ENCODE peak calls at places on chromosomes 6 and 20, in nine cellular contexts. X is neural crest cell, E is heart right ventricle, Q is DND-41, V is cardiac fibroblast, M is ovary, D is fibroblast of lung, C is AG04450, A is body of pancreas. Y is an unnamed sample.

GRCh38 chr6:61606500-61606899 is 679.5 kb downstream of the KHDRBS2 start:
- DNase-seq in E (no peak), M (no peak), Q (no peak), A (no peak), X (no peak), C (no peak), V (no peak), D (no peak), Y (no peak)

GRCh38 chr6:158416841-158417759 is 104.8 kb downstream of the TULP4 start:
- DNase-seq in D (peak; percentile 38), E (no peak), M (no peak), Q (no peak), X (no peak), C (no peak), A (no peak), V (no peak), Y (no peak)

GRCh38 chr6:110509617-110510231 is 33.3 kb upstream of the SLC22A16 start:
- DNase-seq in D (peak; percentile 94), M (no peak), C (no peak), E (no peak), Q (no peak), X (no peak), A (no peak), V (peak; percentile 68), Y (peak; percentile 11)

GRCh38 chr6:35496851-35497570 is at the start of gene TEAD3:
- DNase-seq in A (peak; percentile 57), X (peak; percentile 69), M (peak; percentile 82), V (peak; percentile 75), D (peak; percentile 55), E (peak; percentile 70), Q (peak; percentile 37), C (no peak), Y (peak; percentile 91)

GRCh38 chr6:12243169-12243568 is 47.0 kb upstream of the EDN1 start:
- DNase-seq in M (no peak), A (no peak), D (no peak), V (no peak), Q (no peak), C (no peak), X (no peak), E (no peak), Y (no peak)

GRCh38 chr6:165760803-165761185 is 97.8 kb upstream of the PDE10A start:
- DNase-seq in E (no peak), C (no peak), A (no peak), X (no peak), Q (no peak), M (no peak), V (no peak), D (no peak), Y (no peak)

GRCh38 chr6:17101422-17102257 is at the start of gene STMND1:
- DNase-seq in E (peak; percentile 25), C (no peak), A (peak; percentile 89), V (peak; percentile 26), D (peak; percentile 37), Q (no peak), X (peak; percentile 17), M (no peak), Y (no peak)

GRCh38 chr6:52305948-52306767 is 21.6 kb upstream of the MCM3 start:
- DNase-seq in A (no peak), M (no peak), V (no peak), X (no peak), E (no peak), C (no peak), D (no peak), Q (no peak), Y (no peak)

GRCh38 chr20:49852522-49853055 is 40.0 kb downstream of the SLC9A8 start:
- DNase-seq in V (no peak), Q (no peak), A (no peak), X (no peak), C (no peak), M (no peak), E (no peak), D (no peak), Y (no peak)

GRCh38 chr6:5509106-5509505 is 247.8 kb downstream of the FARS2 start:
- DNase-seq in V (no peak), M (no peak), X (no peak), E (peak; percentile 48), C (no peak), D (no peak), A (no peak), Q (no peak), Y (no peak)

GRCh38 chr6:117681321-117681720 is 6.1 kb downstream of the NUS1 start:
- DNase-seq in Q (no peak), V (peak; percentile 38), C (no peak), A (no peak), E (no peak), M (no peak), X (no peak), D (no peak), Y (no peak)

GRCh38 chr6:80366721-80367120 is 260.2 kb downstream of the BCKDHB start:
- DNase-seq in X (no peak), V (peak; percentile 90), Q (no peak), M (peak; percentile 40), D (peak; percentile 83), E (peak; percentile 72), A (no peak), C (peak; percentile 21), Y (no peak)

GRCh38 chr20:38658879-38659612 is 57.4 kb downstream of the ARHGAP40 start:
- DNase-seq in E (no peak), D (no peak), A (peak; percentile 32), X (peak; percentile 20), M (no peak), V (peak; percentile 18), Q (no peak), C (no peak), Y (no peak)

GRCh38 chr20:57431539-57431835 is 40.3 kb downstream of the RBM38 start:
- DNase-seq in Q (no peak), V (no peak), M (no peak), A (no peak), X (no peak), E (no peak), C (no peak), D (no peak), Y (no peak)

GRCh38 chr6:26478100-26478984 is 20.6 kb downstream of the BTN2A1 start:
- DNase-seq in M (no peak), V (no peak), X (no peak), C (no peak), E (no peak), Q (no peak), A (no peak), D (no peak), Y (no peak)

GRCh38 chr6:141700836-141701235 is 431.9 kb upstream of the GJE1 start:
- DNase-seq in V (peak; percentile 8), M (no peak), E (no peak), X (no peak), C (no peak), D (peak; percentile 6), Q (no peak), A (no peak), Y (no peak)

GRCh38 chr20:62861732-62862336 is at the start of gene TCFL5:
- DNase-seq in E (peak; percentile 94), D (peak; percentile 67), Q (peak; percentile 92), X (peak; percentile 95), A (peak; percentile 91), C (peak; percentile 49), M (peak; percentile 89), V (peak; percentile 93), Y (peak; percentile 98)

GRCh38 chr20:62859721-62860120 is 1.9 kb downstream of the TCFL5 start:
- DNase-seq in D (no peak), Q (no peak), E (no peak), A (no peak), M (no peak), C (no peak), X (no peak), V (no peak), Y (no peak)

GRCh38 chr20:62858059-62858458 is 3.6 kb downstream of the TCFL5 start:
- DNase-seq in A (no peak), D (no peak), M (no peak), X (no peak), V (no peak), C (no peak), E (no peak), Q (no peak), Y (no peak)

GRCh38 chr20:62860924-62861691 is 514 bp downstream of the TCFL5 start:
- DNase-seq in V (no peak), D (peak; percentile 25), Q (peak; percentile 61), E (no peak), C (no peak), M (no peak), A (no peak), X (no peak), Y (no peak)

DNA sequence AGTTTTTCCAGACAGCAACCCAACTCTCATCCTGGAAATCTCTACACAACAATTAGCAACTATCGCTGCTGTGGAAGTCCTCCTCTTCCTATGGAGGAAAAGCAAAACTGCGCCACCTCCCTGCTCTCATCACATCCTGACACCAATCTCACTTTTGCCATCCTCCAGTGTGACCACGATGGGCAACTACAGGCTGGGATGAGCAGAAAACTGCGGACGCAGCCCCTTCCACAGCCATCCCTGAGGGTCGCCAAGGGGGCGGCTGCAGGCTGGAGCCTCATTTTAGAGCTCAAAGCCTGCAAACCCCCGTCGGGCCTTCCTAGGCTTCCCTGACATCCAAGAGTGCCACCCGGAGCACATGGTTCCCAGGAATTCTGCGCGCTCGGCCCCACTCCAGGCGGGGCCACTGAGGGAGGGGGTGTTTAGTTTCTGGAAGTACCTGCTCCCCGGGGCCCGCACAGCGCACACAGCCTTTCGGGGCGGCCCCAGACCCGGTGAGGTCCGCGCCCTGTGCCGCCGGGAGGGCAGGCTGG is 1.2 kb downstream of the TCFL5 start:
- DNase-seq in Q (no peak), A (no peak), E (no peak), D (peak; percentile 35), V (peak; percentile 56), X (no peak), M (no peak), C (no peak), Y (no peak)
- TF ChIP-seq CTCF in Q (peak; percentile 40), A (no peak), E (no peak), D (peak; percentile 35), V (no peak), X (no peak), M (no peak), C (no peak), Y (peak; percentile 26)

GRCh38 chr6:65402564-65402963 is 304.5 kb downstream of the EYS start:
- DNase-seq in Q (no peak), E (no peak), V (no peak), M (no peak), A (no peak), D (no peak), X (no peak), C (no peak), Y (no peak)
- TF ChIP-seq CTCF in Q (no peak), E (no peak), V (no peak), M (no peak), A (no peak), D (no peak), X (no peak), C (no peak), Y (no peak)

GRCh38 chr6:109073344-109074235 is 21.1 kb downstream of the SESN1 start:
- DNase-seq in A (no peak), D (peak; percentile 53), C (peak; percentile 46), Q (peak; percentile 61), E (no peak), M (no peak), V (peak; percentile 87), X (peak; percentile 51), Y (no peak)
- TF ChIP-seq CTCF in A (peak; percentile 55), D (peak; percentile 63), C (peak; percentile 63), Q (peak; percentile 80), E (peak; percentile 59), M (peak; percentile 69), V (peak; percentile 50), X (peak; percentile 88), Y (peak; percentile 78)

DNA sequence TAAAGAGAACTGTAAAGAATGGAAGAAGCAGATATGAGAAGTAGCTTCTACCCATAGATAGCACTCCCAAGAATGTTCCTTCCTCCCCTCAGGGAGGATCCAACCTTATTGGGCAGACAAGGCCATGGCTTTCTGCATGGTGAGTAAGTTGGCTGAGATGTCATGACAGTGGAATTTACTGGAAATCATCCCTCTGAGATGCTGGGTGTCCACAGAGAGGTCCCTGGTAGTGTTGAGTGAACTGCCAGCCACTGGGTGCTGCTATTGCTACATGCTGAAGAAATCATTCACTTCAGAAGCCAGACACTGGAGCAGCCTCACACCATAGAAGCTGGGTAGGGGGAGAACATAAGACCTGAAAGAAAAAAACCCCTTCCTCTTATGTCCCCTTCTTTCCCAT is 46.4 kb upstream of the FERMT1 start:
- DNase-seq in C (no peak), A (no peak), E (no peak), X (no peak), M (no peak), D (peak; percentile 18), V (peak; percentile 11), Q (no peak), Y (no peak)
- TF ChIP-seq CTCF in C (no peak), A (no peak), E (no peak), X (no peak), M (no peak), D (no peak), V (peak; percentile 21), Q (no peak), Y (no peak)

Y was measured in osteocyte.